ENCODE peak calls at places on chromosomes 7 and 10, in five cellular contexts. One of them, this sample, is unnamed.

GRCh38 chr7:82264752-82265305 is 178.7 kb downstream of the CACNA2D1 start:
- DNase-seq in vagina: no peak
- DNase-seq in MM.1S: no peak
- DNase-seq in GM23338: no peak
- DNase-seq in neural crest cell: no peak
- DNase-seq in this sample: no peak

GRCh38 chr10:23779287-23779686 is 340.4 kb downstream of the OTUD1 start:
- DNase-seq in neural crest cell: no peak
- DNase-seq in vagina: no peak
- DNase-seq in MM.1S: peak; percentile 77
- DNase-seq in GM23338: no peak
- DNase-seq in this sample: no peak

GRCh38 chr10:96299383-96299782 is 4.9 kb upstream of the DNTT start:
- DNase-seq in neural crest cell: no peak
- DNase-seq in GM23338: no peak
- DNase-seq in MM.1S: peak; percentile 25
- DNase-seq in vagina: no peak
- DNase-seq in this sample: no peak

GRCh38 chr10:114551310-114551972 is 106.6 kb downstream of the ABLIM1 start:
- DNase-seq in vagina: no peak
- DNase-seq in GM23338: no peak
- DNase-seq in MM.1S: no peak
- DNase-seq in neural crest cell: no peak
- DNase-seq in this sample: no peak

GRCh38 chr10:6737758-6738463 is 157.8 kb upstream of the PRKCQ start:
- DNase-seq in neural crest cell: no peak
- DNase-seq in vagina: no peak
- DNase-seq in GM23338: no peak
- DNase-seq in MM.1S: no peak
- DNase-seq in this sample: no peak

GRCh38 chr7:51354897-51355296 is 38.3 kb upstream of the COBL start:
- DNase-seq in neural crest cell: no peak
- DNase-seq in GM23338: peak; percentile 67
- DNase-seq in vagina: no peak
- DNase-seq in MM.1S: no peak
- DNase-seq in this sample: no peak

GRCh38 chr7:132377703-132378584 is 198.3 kb downstream of the PLXNA4 start:
- DNase-seq in neural crest cell: no peak
- DNase-seq in MM.1S: no peak
- DNase-seq in vagina: no peak
- DNase-seq in GM23338: no peak
- DNase-seq in this sample: no peak

GRCh38 chr7:30893357-30893756 is 18.3 kb upstream of the AQP1 start:
- DNase-seq in neural crest cell: no peak
- DNase-seq in vagina: no peak
- DNase-seq in GM23338: no peak
- DNase-seq in MM.1S: no peak
- DNase-seq in this sample: no peak

GRCh38 chr10:13767721-13768178 is 181.0 kb downstream of the PRPF18 start:
- DNase-seq in MM.1S: no peak
- DNase-seq in vagina: no peak
- DNase-seq in neural crest cell: no peak
- DNase-seq in GM23338: no peak
- DNase-seq in this sample: no peak

GRCh38 chr7:21454906-21455305 is 27.0 kb downstream of the SP4 start:
- DNase-seq in MM.1S: no peak
- DNase-seq in vagina: no peak
- DNase-seq in GM23338: no peak
- DNase-seq in neural crest cell: no peak
- DNase-seq in this sample: no peak

GRCh38 chr10:26323219-26323618 is 106.6 kb downstream of the GAD2 start:
- DNase-seq in neural crest cell: no peak
- DNase-seq in MM.1S: no peak
- DNase-seq in GM23338: no peak
- DNase-seq in vagina: no peak
- DNase-seq in this sample: no peak

GRCh38 chr7:14085901-14086300 is 96.4 kb upstream of the ETV1 start:
- DNase-seq in neural crest cell: no peak
- DNase-seq in GM23338: no peak
- DNase-seq in vagina: no peak
- DNase-seq in MM.1S: no peak
- DNase-seq in this sample: no peak

GRCh38 chr7:38374507-38374906 is 101.1 kb upstream of the TARP start:
- DNase-seq in GM23338: peak; percentile 80
- DNase-seq in MM.1S: peak; percentile 24
- DNase-seq in vagina: no peak
- DNase-seq in neural crest cell: peak; percentile 58
- DNase-seq in this sample: peak; percentile 61

GRCh38 chr7:101984997-101985645 is 167.7 kb downstream of the CUX1 start:
- DNase-seq in neural crest cell: no peak
- DNase-seq in vagina: no peak
- DNase-seq in MM.1S: no peak
- DNase-seq in GM23338: no peak
- DNase-seq in this sample: no peak

GRCh38 chr10:102064868-102065560 is at the start of gene HPS6:
- DNase-seq in neural crest cell: peak; percentile 66
- DNase-seq in vagina: no peak
- DNase-seq in MM.1S: peak; percentile 93
- DNase-seq in GM23338: peak; percentile 83
- DNase-seq in this sample: peak; percentile 99

GRCh38 chr7:25246306-25246705 is 18.0 kb upstream of the NPVF start:
- DNase-seq in neural crest cell: no peak
- DNase-seq in vagina: no peak
- DNase-seq in MM.1S: no peak
- DNase-seq in GM23338: no peak
- DNase-seq in this sample: no peak

GRCh38 chr10:33180390-33180789 is 154.1 kb downstream of the NRP1 start:
- DNase-seq in vagina: no peak
- DNase-seq in GM23338: no peak
- DNase-seq in MM.1S: no peak
- DNase-seq in neural crest cell: no peak
- DNase-seq in this sample: no peak

GRCh38 chr10:79049931-79050895 is 18.6 kb upstream of the ZMIZ1 start:
- DNase-seq in neural crest cell: no peak
- DNase-seq in vagina: no peak
- DNase-seq in MM.1S: no peak
- DNase-seq in GM23338: no peak
- DNase-seq in this sample: no peak

GRCh38 chr10:74586088-74586585 is 240.3 kb upstream of the KAT6B start:
- DNase-seq in MM.1S: peak; percentile 30
- DNase-seq in GM23338: no peak
- DNase-seq in vagina: no peak
- DNase-seq in neural crest cell: no peak
- DNase-seq in this sample: no peak

GRCh38 chr10:4344544-4344994 is 481.4 kb upstream of the AKR1E2 start:
- DNase-seq in GM23338: peak; percentile 46
- DNase-seq in neural crest cell: no peak
- DNase-seq in MM.1S: no peak
- DNase-seq in vagina: no peak
- DNase-seq in this sample: no peak

GRCh38 chr7:27843584-27844305 is 103.8 kb downstream of the TAX1BP1 start:
- DNase-seq in GM23338: no peak
- DNase-seq in vagina: no peak
- DNase-seq in neural crest cell: no peak
- DNase-seq in MM.1S: no peak
- DNase-seq in this sample: peak; percentile 12

GRCh38 chr7:5424689-5425506 is 1.3 kb upstream of the TNRC18 start:
- DNase-seq in MM.1S: peak; percentile 61
- DNase-seq in vagina: no peak
- DNase-seq in GM23338: peak; percentile 46
- DNase-seq in neural crest cell: peak; percentile 30
- DNase-seq in this sample: peak; percentile 37

GRCh38 chr7:39609462-39610149 is 13.8 kb upstream of the RALA start:
- DNase-seq in neural crest cell: peak; percentile 26
- DNase-seq in GM23338: peak; percentile 76
- DNase-seq in MM.1S: no peak
- DNase-seq in vagina: no peak
- DNase-seq in this sample: peak; percentile 66
- TF ChIP-seq CTCF in neural crest cell: peak; percentile 38
- TF ChIP-seq CTCF in GM23338: peak; percentile 45
- TF ChIP-seq CTCF in MM.1S: no peak
- TF ChIP-seq CTCF in vagina: no peak
- TF ChIP-seq CTCF in this sample: no peak

DNA sequence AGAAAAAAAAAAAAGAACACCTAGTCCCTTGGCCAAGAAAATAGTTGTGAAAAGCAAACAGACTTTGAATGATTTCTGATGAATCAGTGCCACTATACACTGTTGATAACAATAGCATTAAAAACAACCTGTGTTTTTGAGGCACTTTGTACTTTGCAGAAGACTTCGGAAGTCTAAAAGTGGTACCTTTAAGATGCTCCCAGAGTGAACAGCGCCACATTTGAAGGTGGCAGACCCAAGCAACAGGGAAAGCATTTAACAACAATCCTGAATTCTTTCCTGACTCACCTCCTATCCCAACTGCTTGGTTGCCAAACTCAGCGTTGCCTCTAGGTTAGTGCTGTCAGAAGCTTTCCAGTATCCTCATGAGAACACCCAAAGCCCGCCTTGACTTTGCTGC is 102.5 kb upstream of the CCDC6 start:
- DNase-seq in MM.1S: no peak
- DNase-seq in vagina: no peak
- DNase-seq in GM23338: no peak
- DNase-seq in neural crest cell: no peak
- DNase-seq in this sample: no peak
- TF ChIP-seq CTCF in MM.1S: no peak
- TF ChIP-seq CTCF in vagina: no peak
- TF ChIP-seq CTCF in GM23338: no peak
- TF ChIP-seq CTCF in neural crest cell: no peak
- TF ChIP-seq CTCF in this sample: no peak

GRCh38 chr7:105581066-105581811 is at the start of gene EFCAB10:
- DNase-seq in neural crest cell: peak; percentile 79
- DNase-seq in vagina: peak; percentile 77
- DNase-seq in MM.1S: peak; percentile 76
- DNase-seq in GM23338: peak; percentile 99
- DNase-seq in this sample: peak; percentile 71
- TF ChIP-seq CTCF in neural crest cell: peak; percentile 40
- TF ChIP-seq CTCF in vagina: no peak
- TF ChIP-seq CTCF in MM.1S: no peak
- TF ChIP-seq CTCF in GM23338: peak; percentile 24
- TF ChIP-seq CTCF in this sample: no peak

DNA sequence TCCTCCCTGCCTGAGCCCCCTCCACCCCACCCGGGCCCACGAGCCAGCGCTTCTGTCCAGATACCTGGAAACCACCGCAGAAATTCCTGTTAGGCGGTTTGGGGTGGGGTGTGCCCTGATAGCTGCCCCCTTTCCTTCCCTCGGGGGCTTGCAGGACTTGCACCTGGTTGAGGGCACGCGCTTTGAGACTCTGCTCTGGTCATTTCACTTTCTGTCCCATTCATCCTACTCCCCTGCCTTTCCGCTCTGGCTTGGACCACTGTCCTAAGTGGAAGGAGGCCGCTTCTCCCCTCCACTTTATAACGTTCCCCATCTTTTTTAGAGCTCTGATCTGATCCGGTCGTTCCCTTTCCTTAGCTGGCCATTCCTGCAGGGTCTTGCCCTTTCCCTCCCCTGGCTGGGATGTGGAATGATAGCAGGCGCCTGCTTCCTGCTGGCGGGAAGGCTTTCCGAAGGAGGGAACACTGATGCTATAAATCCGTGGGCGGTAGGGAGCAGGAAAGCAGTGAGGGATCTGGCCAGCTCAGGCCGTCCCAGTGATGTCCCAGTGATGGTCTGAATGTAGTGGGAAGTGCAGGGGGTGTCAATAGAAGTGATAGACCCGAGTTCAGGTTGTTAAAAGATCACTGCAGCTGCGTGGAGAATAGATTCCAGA is 852 bp upstream of the PRKAR1B start:
- DNase-seq in vagina: no peak
- DNase-seq in GM23338: peak; percentile 43
- DNase-seq in neural crest cell: no peak
- DNase-seq in MM.1S: no peak
- DNase-seq in this sample: no peak
- TF ChIP-seq CTCF in vagina: no peak
- TF ChIP-seq CTCF in GM23338: no peak
- TF ChIP-seq CTCF in neural crest cell: no peak
- TF ChIP-seq CTCF in MM.1S: no peak
- TF ChIP-seq CTCF in this sample: no peak

GRCh38 chr7:121305109-121305508 is 23.7 kb upstream of the WNT16 start:
- DNase-seq in MM.1S: no peak
- DNase-seq in GM23338: peak; percentile 43
- DNase-seq in vagina: no peak
- DNase-seq in neural crest cell: no peak
- DNase-seq in this sample: no peak
- TF ChIP-seq CTCF in MM.1S: no peak
- TF ChIP-seq CTCF in GM23338: no peak
- TF ChIP-seq CTCF in vagina: no peak
- TF ChIP-seq CTCF in neural crest cell: no peak
- TF ChIP-seq CTCF in this sample: no peak

GRCh38 chr7:134755422-134756022 is 23.9 kb upstream of the CALD1 start:
- DNase-seq in neural crest cell: peak; percentile 29
- DNase-seq in MM.1S: no peak
- DNase-seq in vagina: no peak
- DNase-seq in GM23338: no peak
- DNase-seq in this sample: no peak
- TF ChIP-seq CTCF in neural crest cell: peak; percentile 68
- TF ChIP-seq CTCF in MM.1S: peak; percentile 57
- TF ChIP-seq CTCF in vagina: no peak
- TF ChIP-seq CTCF in GM23338: peak; percentile 71
- TF ChIP-seq CTCF in this sample: no peak

GRCh38 chr7:116236020-116236630 is 25.8 kb downstream of the TES start:
- DNase-seq in vagina: no peak
- DNase-seq in GM23338: peak; percentile 67
- DNase-seq in MM.1S: peak; percentile 73
- DNase-seq in neural crest cell: peak; percentile 33
- DNase-seq in this sample: peak; percentile 25
- TF ChIP-seq CTCF in vagina: peak; percentile 35
- TF ChIP-seq CTCF in GM23338: peak; percentile 76
- TF ChIP-seq CTCF in MM.1S: peak; percentile 65
- TF ChIP-seq CTCF in neural crest cell: peak; percentile 77
- TF ChIP-seq CTCF in this sample: no peak